ENCODE peak calls at places on chromosomes 7 and 10, in five cellular contexts. One of them, this sample, is unnamed.

GRCh38 chr10:124478517-124478916 is 16.9 kb downstream of the LHPP start:
- DNase-seq in body of pancreas: no peak
- DNase-seq in cardiac muscle cell: no peak
- DNase-seq in CD8-positive, alpha-beta T cell: no peak
- DNase-seq in pancreas: no peak
- DNase-seq in this sample: no peak

GRCh38 chr7:20435305-20435704 is 104.6 kb downstream of the ITGB8 start:
- DNase-seq in CD8-positive, alpha-beta T cell: no peak
- DNase-seq in body of pancreas: peak; percentile 41
- DNase-seq in pancreas: no peak
- DNase-seq in cardiac muscle cell: peak; percentile 93
- DNase-seq in this sample: no peak

GRCh38 chr7:38191791-38192190 is 13.7 kb downstream of the STARD3NL start:
- DNase-seq in pancreas: no peak
- DNase-seq in body of pancreas: no peak
- DNase-seq in cardiac muscle cell: no peak
- DNase-seq in CD8-positive, alpha-beta T cell: no peak
- DNase-seq in this sample: no peak

GRCh38 chr10:35626971-35627507 is 15.1 kb downstream of the FZD8 start:
- DNase-seq in pancreas: no peak
- DNase-seq in cardiac muscle cell: peak; percentile 36
- DNase-seq in CD8-positive, alpha-beta T cell: no peak
- DNase-seq in body of pancreas: no peak
- DNase-seq in this sample: no peak

GRCh38 chr7:44382459-44383300 is 57.3 kb upstream of the CAMK2B start:
- DNase-seq in body of pancreas: no peak
- DNase-seq in cardiac muscle cell: no peak
- DNase-seq in pancreas: peak; percentile 35
- DNase-seq in CD8-positive, alpha-beta T cell: no peak
- DNase-seq in this sample: no peak

GRCh38 chr10:4653160-4653559 is 172.8 kb upstream of the AKR1E2 start:
- DNase-seq in CD8-positive, alpha-beta T cell: no peak
- DNase-seq in cardiac muscle cell: no peak
- DNase-seq in body of pancreas: no peak
- DNase-seq in pancreas: no peak
- DNase-seq in this sample: no peak

GRCh38 chr10:126979311-126979710 is 74.1 kb downstream of the DOCK1 start:
- DNase-seq in cardiac muscle cell: no peak
- DNase-seq in body of pancreas: no peak
- DNase-seq in pancreas: no peak
- DNase-seq in CD8-positive, alpha-beta T cell: no peak
- DNase-seq in this sample: no peak

GRCh38 chr10:82150123-82150900 is 275.3 kb downstream of the NRG3 start:
- DNase-seq in pancreas: peak; percentile 57
- DNase-seq in CD8-positive, alpha-beta T cell: no peak
- DNase-seq in cardiac muscle cell: peak; percentile 27
- DNase-seq in body of pancreas: peak; percentile 55
- DNase-seq in this sample: no peak

GRCh38 chr10:68146133-68146532 is 36.8 kb downstream of the MYPN start:
- DNase-seq in body of pancreas: no peak
- DNase-seq in CD8-positive, alpha-beta T cell: no peak
- DNase-seq in pancreas: no peak
- DNase-seq in cardiac muscle cell: no peak
- DNase-seq in this sample: no peak

GRCh38 chr10:71975891-71976725 is 11.9 kb downstream of the CHST3 start:
- DNase-seq in body of pancreas: no peak
- DNase-seq in cardiac muscle cell: peak; percentile 67
- DNase-seq in pancreas: no peak
- DNase-seq in CD8-positive, alpha-beta T cell: no peak
- DNase-seq in this sample: peak; percentile 49

GRCh38 chr10:88253622-88254021 is 329.5 kb downstream of the RNLS start:
- DNase-seq in body of pancreas: peak; percentile 72
- DNase-seq in cardiac muscle cell: no peak
- DNase-seq in pancreas: peak; percentile 63
- DNase-seq in CD8-positive, alpha-beta T cell: no peak
- DNase-seq in this sample: no peak

GRCh38 chr7:70189776-70190175 is 591.5 kb downstream of the AUTS2 start:
- DNase-seq in body of pancreas: no peak
- DNase-seq in pancreas: no peak
- DNase-seq in CD8-positive, alpha-beta T cell: no peak
- DNase-seq in cardiac muscle cell: no peak
- DNase-seq in this sample: no peak

GRCh38 chr7:159136013-159136412 is 8.7 kb downstream of the VIPR2 start:
- DNase-seq in CD8-positive, alpha-beta T cell: no peak
- DNase-seq in body of pancreas: no peak
- DNase-seq in cardiac muscle cell: no peak
- DNase-seq in pancreas: no peak
- DNase-seq in this sample: no peak

GRCh38 chr10:17206210-17206709 is 4.8 kb upstream of the TRDMT1 start:
- DNase-seq in cardiac muscle cell: peak; percentile 63
- DNase-seq in body of pancreas: no peak
- DNase-seq in pancreas: no peak
- DNase-seq in CD8-positive, alpha-beta T cell: peak; percentile 11
- DNase-seq in this sample: peak; percentile 92

GRCh38 chr7:27145167-27145883 is 1.8 kb upstream of the HOXA5 start:
- DNase-seq in CD8-positive, alpha-beta T cell: no peak
- DNase-seq in cardiac muscle cell: no peak
- DNase-seq in body of pancreas: no peak
- DNase-seq in pancreas: no peak
- DNase-seq in this sample: no peak

GRCh38 chr7:101911800-101912705 is 94.6 kb downstream of the CUX1 start:
- DNase-seq in CD8-positive, alpha-beta T cell: no peak
- DNase-seq in body of pancreas: no peak
- DNase-seq in cardiac muscle cell: peak; percentile 95
- DNase-seq in pancreas: no peak
- DNase-seq in this sample: no peak

GRCh38 chr10:13338337-13339128 is 9.6 kb downstream of the SEPHS1 start:
- DNase-seq in body of pancreas: no peak
- DNase-seq in CD8-positive, alpha-beta T cell: no peak
- DNase-seq in pancreas: no peak
- DNase-seq in cardiac muscle cell: peak; percentile 72
- DNase-seq in this sample: no peak

GRCh38 chr10:89163265-89163995 is 43.7 kb downstream of the CH25H start:
- DNase-seq in cardiac muscle cell: peak; percentile 47
- DNase-seq in pancreas: no peak
- DNase-seq in CD8-positive, alpha-beta T cell: no peak
- DNase-seq in body of pancreas: peak; percentile 15
- DNase-seq in this sample: no peak

GRCh38 chr10:28595618-28596017 is 62.7 kb downstream of the WAC start:
- DNase-seq in body of pancreas: no peak
- DNase-seq in CD8-positive, alpha-beta T cell: no peak
- DNase-seq in cardiac muscle cell: peak; percentile 33
- DNase-seq in pancreas: no peak
- DNase-seq in this sample: peak; percentile 39

GRCh38 chr7:98394377-98394836 is 6.5 kb downstream of the BAIAP2L1 start:
- DNase-seq in CD8-positive, alpha-beta T cell: no peak
- DNase-seq in pancreas: no peak
- DNase-seq in body of pancreas: no peak
- DNase-seq in cardiac muscle cell: peak; percentile 53
- DNase-seq in this sample: peak; percentile 81

GRCh38 chr10:21260060-21260792 is 265.3 kb downstream of the SKIDA1 start:
- DNase-seq in pancreas: no peak
- DNase-seq in CD8-positive, alpha-beta T cell: no peak
- DNase-seq in cardiac muscle cell: peak; percentile 38
- DNase-seq in body of pancreas: peak; percentile 22
- DNase-seq in this sample: no peak

GRCh38 chr10:24202181-24202570 is 6.8 kb upstream of the KIAA1217 start:
- DNase-seq in CD8-positive, alpha-beta T cell: no peak
- DNase-seq in body of pancreas: peak; percentile 53
- DNase-seq in pancreas: no peak
- DNase-seq in cardiac muscle cell: no peak
- DNase-seq in this sample: no peak

GRCh38 chr10:10353326-10353725 is 664.3 kb upstream of the CELF2 start:
- DNase-seq in body of pancreas: no peak
- DNase-seq in pancreas: no peak
- DNase-seq in cardiac muscle cell: no peak
- DNase-seq in CD8-positive, alpha-beta T cell: no peak
- DNase-seq in this sample: no peak

GRCh38 chr10:95350830-95351228 is 60.0 kb upstream of the PDLIM1 start:
- DNase-seq in body of pancreas: peak; percentile 40
- DNase-seq in CD8-positive, alpha-beta T cell: no peak
- DNase-seq in pancreas: no peak
- DNase-seq in cardiac muscle cell: no peak
- DNase-seq in this sample: no peak

GRCh38 chr7:142323706-142324105 is 65.8 kb upstream of the PRSS58 start:
- DNase-seq in cardiac muscle cell: peak; percentile 8
- DNase-seq in body of pancreas: peak; percentile 76
- DNase-seq in pancreas: peak; percentile 88
- DNase-seq in CD8-positive, alpha-beta T cell: no peak
- DNase-seq in this sample: no peak

GRCh38 chr10:62048919-62049636 is 147.6 kb downstream of the ARID5B start:
- DNase-seq in pancreas: peak; percentile 71
- DNase-seq in CD8-positive, alpha-beta T cell: peak; percentile 16
- DNase-seq in body of pancreas: peak; percentile 72
- DNase-seq in cardiac muscle cell: peak; percentile 98
- DNase-seq in this sample: peak; percentile 98

GRCh38 chr10:128000660-128001059 is 93.8 kb downstream of the PTPRE start:
- DNase-seq in body of pancreas: no peak
- DNase-seq in CD8-positive, alpha-beta T cell: no peak
- DNase-seq in pancreas: no peak
- DNase-seq in cardiac muscle cell: no peak
- DNase-seq in this sample: no peak

GRCh38 chr7:134197342-134197741 is 70.2 kb downstream of the LRGUK start:
- DNase-seq in body of pancreas: no peak
- DNase-seq in cardiac muscle cell: no peak
- DNase-seq in pancreas: no peak
- DNase-seq in CD8-positive, alpha-beta T cell: no peak
- DNase-seq in this sample: no peak

GRCh38 chr7:132084776-132085388 is 491.4 kb downstream of the PLXNA4 start:
- DNase-seq in pancreas: no peak
- DNase-seq in CD8-positive, alpha-beta T cell: no peak
- DNase-seq in body of pancreas: peak; percentile 15
- DNase-seq in cardiac muscle cell: peak; percentile 35
- DNase-seq in this sample: no peak

GRCh38 chr7:137664846-137665245 is 181.9 kb downstream of the DGKI start:
- DNase-seq in CD8-positive, alpha-beta T cell: no peak
- DNase-seq in cardiac muscle cell: no peak
- DNase-seq in body of pancreas: no peak
- DNase-seq in pancreas: no peak
- DNase-seq in this sample: no peak

GRCh38 chr10:77383861-77384553 is 253.6 kb downstream of the KCNMA1 start:
- DNase-seq in body of pancreas: no peak
- DNase-seq in CD8-positive, alpha-beta T cell: no peak
- DNase-seq in cardiac muscle cell: no peak
- DNase-seq in pancreas: no peak
- DNase-seq in this sample: peak; percentile 79

GRCh38 chr7:99595111-99595745 is 2.8 kb upstream of the TMEM225B start:
- DNase-seq in cardiac muscle cell: no peak
- DNase-seq in pancreas: no peak
- DNase-seq in body of pancreas: no peak
- DNase-seq in CD8-positive, alpha-beta T cell: no peak
- DNase-seq in this sample: no peak

GRCh38 chr7:129166745-129167144 is 21.7 kb upstream of the SMO start:
- DNase-seq in body of pancreas: no peak
- DNase-seq in cardiac muscle cell: no peak
- DNase-seq in pancreas: no peak
- DNase-seq in CD8-positive, alpha-beta T cell: no peak
- DNase-seq in this sample: no peak

GRCh38 chr7:125605241-125605640 is 675.6 kb upstream of the POT1 start:
- DNase-seq in pancreas: no peak
- DNase-seq in body of pancreas: no peak
- DNase-seq in cardiac muscle cell: no peak
- DNase-seq in CD8-positive, alpha-beta T cell: no peak
- DNase-seq in this sample: peak; percentile 62

GRCh38 chr7:134254311-134254710 is 62.4 kb downstream of the SLC35B4 start:
- DNase-seq in body of pancreas: no peak
- DNase-seq in CD8-positive, alpha-beta T cell: no peak
- DNase-seq in pancreas: no peak
- DNase-seq in cardiac muscle cell: peak; percentile 4
- DNase-seq in this sample: no peak

GRCh38 chr7:39825391-39825790 is 124.7 kb upstream of the CDK13 start:
- DNase-seq in pancreas: no peak
- DNase-seq in cardiac muscle cell: no peak
- DNase-seq in CD8-positive, alpha-beta T cell: no peak
- DNase-seq in body of pancreas: no peak
- DNase-seq in this sample: peak; percentile 22

DNA sequence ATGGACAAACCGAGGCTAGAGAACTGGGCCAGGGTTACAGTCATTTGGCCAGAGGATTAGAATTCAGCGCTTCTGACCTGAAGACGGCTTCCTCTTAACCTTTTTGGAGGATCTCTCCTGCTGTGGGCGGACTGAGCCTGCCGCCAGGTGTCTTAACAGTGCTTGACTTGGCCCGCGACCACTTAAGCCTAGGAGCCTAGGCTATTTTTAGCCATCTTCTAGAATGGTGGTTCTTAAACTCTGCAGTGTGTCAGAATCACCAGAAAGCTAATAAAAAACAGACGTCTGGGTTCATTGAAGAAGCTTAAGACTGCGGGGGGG is 722 bp downstream of the MDH2 start:
- DNase-seq in pancreas: no peak
- DNase-seq in body of pancreas: peak; percentile 60
- DNase-seq in CD8-positive, alpha-beta T cell: no peak
- DNase-seq in cardiac muscle cell: no peak
- DNase-seq in this sample: no peak
- H3K4me3 ChIP-seq in pancreas: peak overlapping the region; percentile 90
- H3K4me3 ChIP-seq in body of pancreas: peak overlapping the region; percentile 95
- H3K4me3 ChIP-seq in CD8-positive, alpha-beta T cell: peak overlapping the region; percentile 95
- H3K4me3 ChIP-seq in cardiac muscle cell: peak overlapping the region; percentile 67
- H3K4me3 ChIP-seq in this sample: peak overlapping the region; percentile 99

GRCh38 chr7:30511973-30512662 is 7.5 kb upstream of the GGCT start:
- DNase-seq in cardiac muscle cell: no peak
- DNase-seq in CD8-positive, alpha-beta T cell: no peak
- DNase-seq in pancreas: no peak
- DNase-seq in body of pancreas: no peak
- DNase-seq in this sample: no peak
- TF ChIP-seq CTCF in cardiac muscle cell: no peak
- TF ChIP-seq CTCF in CD8-positive, alpha-beta T cell: no peak
- TF ChIP-seq CTCF in pancreas: no peak
- TF ChIP-seq CTCF in body of pancreas: no peak
- TF ChIP-seq CTCF in this sample: no peak

GRCh38 chr7:2841907-2842306 is 2.2 kb downstream of the GNA12 start:
- DNase-seq in CD8-positive, alpha-beta T cell: no peak
- DNase-seq in body of pancreas: no peak
- DNase-seq in cardiac muscle cell: no peak
- DNase-seq in pancreas: no peak
- DNase-seq in this sample: no peak

GRCh38 chr7:2843711-2844152 is 376 bp downstream of the GNA12 start:
- DNase-seq in body of pancreas: peak; percentile 48
- DNase-seq in pancreas: peak; percentile 68
- DNase-seq in cardiac muscle cell: peak; percentile 49
- DNase-seq in CD8-positive, alpha-beta T cell: no peak
- DNase-seq in this sample: no peak

GRCh38 chr7:2844153-2845077 is at the start of gene GNA12:
- DNase-seq in body of pancreas: peak; percentile 100
- DNase-seq in cardiac muscle cell: peak; percentile 99
- DNase-seq in pancreas: peak; percentile 98
- DNase-seq in CD8-positive, alpha-beta T cell: peak; percentile 98
- DNase-seq in this sample: peak; percentile 99

GRCh38 chr7:2843191-2843685 is 870 bp downstream of the GNA12 start:
- DNase-seq in pancreas: peak; percentile 54
- DNase-seq in cardiac muscle cell: no peak
- DNase-seq in CD8-positive, alpha-beta T cell: no peak
- DNase-seq in body of pancreas: no peak
- DNase-seq in this sample: no peak

GRCh38 chr7:2845193-2845592 is 1.1 kb upstream of the GNA12 start:
- DNase-seq in pancreas: no peak
- DNase-seq in CD8-positive, alpha-beta T cell: no peak
- DNase-seq in body of pancreas: no peak
- DNase-seq in cardiac muscle cell: no peak
- DNase-seq in this sample: no peak
- H3K27ac ChIP-seq in pancreas: no peak overlapping the region
- H3K27ac ChIP-seq in CD8-positive, alpha-beta T cell: no peak overlapping the region
- H3K27ac ChIP-seq in body of pancreas: no peak overlapping the region
- H3K27ac ChIP-seq in cardiac muscle cell: no peak overlapping the region
- H3K27ac ChIP-seq in this sample: no peak overlapping the region

GRCh38 chr10:15169555-15170407 is 1.3 kb upstream of the NMT2 start:
- DNase-seq in body of pancreas: peak; percentile 12
- DNase-seq in CD8-positive, alpha-beta T cell: peak; percentile 49
- DNase-seq in pancreas: no peak
- DNase-seq in cardiac muscle cell: no peak
- DNase-seq in this sample: no peak
- H3K4me3 ChIP-seq in body of pancreas: no peak overlapping the region
- H3K4me3 ChIP-seq in CD8-positive, alpha-beta T cell: peak overlapping the region; percentile 42
- H3K4me3 ChIP-seq in pancreas: no peak overlapping the region
- H3K4me3 ChIP-seq in cardiac muscle cell: no peak overlapping the region
- H3K4me3 ChIP-seq in this sample: no peak overlapping the region